ENCODE peak calls at places on chromosomes 6 and 20, in ten cellular contexts. T is colonic mucosa, Z is HCT116, Y is body of pancreas, G is AG09309, P is heart right ventricle, Q is GM06990, I is pancreas, B is hepatocyte, R is foreskin fibroblast. X is an unnamed sample.

GRCh38 chr6:54335871-54336270 is 27.6 kb downstream of the TINAG start:
- DNase-seq in T (no peak), Z (peak; percentile 78), Y (no peak), G (peak; percentile 96), P (no peak), Q (no peak), I (no peak), B (peak; percentile 52), R (peak; percentile 91), X (no peak)

GRCh38 chr20:62362991-62363919 is 3.9 kb downstream of the LAMA5 start:
- DNase-seq in T (no peak), Z (no peak), Y (peak; percentile 35), G (no peak), P (peak; percentile 19), Q (no peak), I (peak; percentile 71), B (peak; percentile 66), R (no peak), X (peak; percentile 55)

GRCh38 chr20:49965781-49966304 is 16.9 kb upstream of the SNAI1 start:
- DNase-seq in T (no peak), Z (no peak), Y (peak; percentile 49), G (no peak), P (no peak), Q (no peak), I (peak; percentile 18), B (no peak), R (no peak), X (no peak)

GRCh38 chr6:168037242-168037641 is 39.8 kb downstream of the KIF25 start:
- DNase-seq in T (no peak), Z (no peak), Y (no peak), G (no peak), P (peak; percentile 76), Q (no peak), I (no peak), B (no peak), R (no peak), X (no peak)

GRCh38 chr20:49496043-49496442 is 13.6 kb upstream of the KCNB1 start:
- DNase-seq in T (no peak), Z (no peak), Y (no peak), G (no peak), P (no peak), Q (no peak), I (no peak), B (no peak), R (no peak), X (no peak)

GRCh38 chr6:144912474-144912873 is 627.3 kb downstream of the UTRN start:
- DNase-seq in T (no peak), Z (no peak), Y (no peak), G (peak; percentile 75), P (no peak), Q (no peak), I (no peak), B (no peak), R (peak; percentile 74), X (no peak)

GRCh38 chr20:53100476-53100911 is 128.3 kb downstream of the TSHZ2 start:
- DNase-seq in T (no peak), Z (no peak), Y (no peak), G (no peak), P (no peak), Q (no peak), I (no peak), B (no peak), R (no peak), X (no peak)

GRCh38 chr20:53609501-53610445 is 16.1 kb upstream of the ZNF217 start:
- DNase-seq in T (peak; percentile 74), Z (no peak), Y (no peak), G (no peak), P (no peak), Q (peak; percentile 72), I (no peak), B (peak; percentile 24), R (peak; percentile 61), X (peak; percentile 63)

GRCh38 chr6:34391023-34391485 is 1.4 kb downstream of the NUDT3 start:
- DNase-seq in T (peak; percentile 31), Z (no peak), Y (peak; percentile 19), G (peak; percentile 66), P (peak; percentile 33), Q (no peak), I (no peak), B (peak; percentile 31), R (peak; percentile 71), X (peak; percentile 55)

GRCh38 chr6:17894191-17894590 is 93.2 kb downstream of the KIF13A start:
- DNase-seq in T (no peak), Z (no peak), Y (no peak), G (no peak), P (no peak), Q (no peak), I (no peak), B (no peak), R (no peak), X (no peak)

GRCh38 chr20:12057778-12058177 is 140.1 kb downstream of the BTBD3 start:
- DNase-seq in T (no peak), Z (no peak), Y (no peak), G (no peak), P (no peak), Q (no peak), I (no peak), B (no peak), R (no peak), X (no peak)

GRCh38 chr20:7935027-7935551 is 5.2 kb downstream of the HAO1 start:
- DNase-seq in T (no peak), Z (no peak), Y (no peak), G (no peak), P (no peak), Q (peak; percentile 8), I (no peak), B (no peak), R (no peak), X (no peak)

GRCh38 chr20:64041781-64042771 is 6.1 kb downstream of the C20orf204 start:
- DNase-seq in T (no peak), Z (no peak), Y (no peak), G (no peak), P (no peak), Q (no peak), I (peak; percentile 67), B (no peak), R (no peak), X (no peak)

GRCh38 chr20:20210327-20210726 is 157.6 kb upstream of the INSM1 start:
- DNase-seq in T (no peak), Z (no peak), Y (no peak), G (no peak), P (peak; percentile 23), Q (no peak), I (no peak), B (no peak), R (no peak), X (no peak)

GRCh38 chr6:92587521-92587920 is 831.8 kb downstream of the EPHA7 start:
- DNase-seq in T (no peak), Z (no peak), Y (no peak), G (no peak), P (no peak), Q (no peak), I (no peak), B (no peak), R (no peak), X (no peak)

DNA sequence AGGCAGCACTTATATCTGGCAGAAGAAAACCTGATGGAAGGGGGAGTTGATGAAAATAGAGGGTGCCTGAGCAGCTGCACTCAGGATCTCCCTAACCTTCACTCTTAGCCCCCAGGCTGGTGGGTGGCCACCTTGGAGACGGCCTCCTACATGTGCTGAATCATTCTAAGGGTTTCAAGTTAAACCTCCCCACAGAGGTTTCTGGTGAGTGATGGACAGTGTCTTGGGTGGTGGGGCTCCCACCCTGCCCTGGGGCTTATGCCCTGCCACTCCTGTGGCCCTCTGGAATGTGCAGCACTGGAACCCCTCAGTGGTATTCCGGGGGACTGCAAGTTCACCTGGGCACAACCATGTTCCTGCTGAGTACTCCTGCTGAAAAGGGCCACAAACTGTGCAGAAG is 357.2 kb downstream of the CD83 start:
- DNase-seq in T (no peak), Z (no peak), Y (no peak), G (no peak), P (no peak), Q (no peak), I (no peak), B (no peak), R (no peak), X (no peak)
- TF ChIP-seq CTCF in T (no peak), Z (no peak), Y (no peak), G (no peak), P (no peak), Q (no peak), I (no peak), B (no peak), R (no peak), X (no peak)

DNA sequence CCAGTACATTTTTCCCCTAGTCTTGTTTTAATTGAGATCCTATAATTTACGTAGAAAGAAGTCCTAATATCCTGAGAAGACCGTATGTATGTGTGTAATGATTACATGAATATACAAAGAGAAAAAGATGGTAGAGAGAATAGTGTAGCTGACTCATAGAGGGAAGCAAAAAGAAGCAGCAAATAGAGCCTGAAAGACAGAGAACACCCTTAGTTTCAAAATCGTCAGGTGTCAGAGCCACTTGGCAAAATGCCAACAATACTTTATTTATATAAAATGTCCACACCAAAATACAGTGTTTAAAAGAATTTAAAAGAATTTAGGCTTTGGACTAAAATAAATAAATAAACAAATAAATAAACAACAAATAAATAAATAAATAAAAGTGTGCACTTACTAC is 1414.1 kb upstream of the EYS start:
- DNase-seq in T (no peak), Z (no peak), Y (no peak), G (no peak), P (no peak), Q (no peak), I (no peak), B (no peak), R (no peak), X (no peak)
- H3K4me3 ChIP-seq in T (no peak overlapping the region), Z (no peak overlapping the region), Y (no peak overlapping the region), G (no peak overlapping the region), P (no peak overlapping the region), Q (no peak overlapping the region), I (no peak overlapping the region), B (no peak overlapping the region), R (no peak overlapping the region), X (no peak overlapping the region)

GRCh38 chr6:115393821-115394220 is 666.9 kb downstream of the FRK start:
- DNase-seq in T (no peak), Z (no peak), Y (no peak), G (no peak), P (no peak), Q (no peak), I (peak; percentile 20), B (no peak), R (no peak), X (peak; percentile 45)
- TF ChIP-seq CTCF in T (no peak), Z (no peak), Y (no peak), G (no peak), P (no peak), Q (no peak), I (no peak), B (no peak), R (no peak), X (no peak)

DNA sequence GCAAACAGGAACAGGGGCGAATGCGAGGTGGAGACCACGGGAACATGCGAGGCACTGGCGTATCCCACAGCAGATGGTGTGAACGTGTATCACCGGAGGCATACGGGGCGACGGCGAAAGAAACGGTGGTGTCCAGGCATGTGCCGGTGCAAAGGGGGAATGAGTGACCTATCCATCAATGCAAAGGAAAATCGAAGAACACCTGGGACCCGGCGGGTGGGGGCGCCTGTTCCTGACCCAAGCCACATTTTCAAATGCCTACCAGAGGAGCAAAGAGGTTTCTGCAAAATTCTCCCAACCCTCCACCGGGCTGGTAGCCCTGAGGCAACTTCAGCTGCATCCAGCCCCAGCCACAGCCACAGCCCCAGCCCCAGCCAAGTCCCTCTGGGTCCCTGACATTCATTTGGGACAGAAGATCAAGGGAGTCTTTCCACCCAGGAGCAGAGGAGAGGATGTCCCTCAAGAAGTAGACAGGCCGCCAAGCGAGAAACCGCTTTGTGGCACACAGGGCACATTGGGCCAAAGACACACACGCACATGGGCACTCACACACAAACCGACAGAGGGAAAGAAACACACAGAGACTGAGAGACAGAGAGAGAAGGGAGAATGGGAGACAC is 164.0 kb upstream of the ZNF337 start:
- DNase-seq in T (no peak), Z (no peak), Y (no peak), G (no peak), P (no peak), Q (no peak), I (peak; percentile 66), B (no peak), R (no peak), X (no peak)
- H3K4me3 ChIP-seq in T (no peak overlapping the region), Z (no peak overlapping the region), Y (no peak overlapping the region), G (no peak overlapping the region), P (peak overlapping the region; percentile 37), Q (no peak overlapping the region), I (no peak overlapping the region), B (no peak overlapping the region), R (no peak overlapping the region), X (peak overlapping the region; percentile 63)

X was measured in psoas muscle.